ENCODE peak calls at places on chromosome 3, in ten cellular contexts. Y, T, S, M, R, O, L, Q, Z and U are unnamed samples.

GRCh38 chr3:150970665-150971327 is 1.7 kb downstream of the CLRN1 start:
- DNase-seq in Q (peak; percentile 75), M (peak; percentile 61), T (no peak), R (peak; percentile 10), Y (no peak), Z (no peak), O (no peak), L (no peak), S (no peak), U (no peak)

GRCh38 chr3:148697311-148698189 is at the start of gene AGTR1:
- DNase-seq in Z (peak; percentile 41), O (no peak), S (no peak), M (peak; percentile 69), R (no peak), L (no peak), T (peak; percentile 74), Y (peak; percentile 81), Q (peak; percentile 77), U (peak; percentile 44)

GRCh38 chr3:146416366-146416765 is 53.0 kb downstream of the PLSCR2 start:
- DNase-seq in Z (no peak), Y (no peak), O (no peak), R (no peak), L (no peak), T (no peak), Q (no peak), M (no peak), S (no peak), U (no peak)

GRCh38 chr3:129911261-129911861 is 17.9 kb upstream of the TMCC1 start:
- DNase-seq in S (no peak), O (no peak), R (no peak), M (peak; percentile 12), Q (no peak), T (no peak), L (no peak), Z (no peak), Y (no peak), U (no peak)

GRCh38 chr3:46830801-46831200 is 32.4 kb downstream of the MYL3 start:
- DNase-seq in M (no peak), R (no peak), O (no peak), Q (no peak), Z (no peak), S (no peak), L (no peak), T (no peak), Y (no peak), U (no peak)

GRCh38 chr3:124597979-124598378 is 132.3 kb upstream of the UMPS start:
- DNase-seq in Y (no peak), S (no peak), Q (no peak), T (no peak), M (no peak), L (no peak), O (no peak), R (no peak), Z (no peak), U (no peak)

GRCh38 chr3:111541911-111542483 is at the start of gene CD96:
- DNase-seq in T (no peak), Q (peak; percentile 38), M (no peak), Y (no peak), R (no peak), S (peak; percentile 27), O (peak; percentile 52), Z (peak; percentile 24), L (peak; percentile 88), U (peak; percentile 12)

GRCh38 chr3:195897081-195897852 is 11.1 kb downstream of the TNK2 start:
- DNase-seq in Y (no peak), R (no peak), Q (peak; percentile 75), Z (no peak), S (no peak), O (no peak), L (no peak), M (peak; percentile 61), T (no peak), U (no peak)

GRCh38 chr3:184156522-184156955 is 1.4 kb downstream of the DVL3 start:
- DNase-seq in Q (peak; percentile 71), R (no peak), S (no peak), L (no peak), M (peak; percentile 27), Y (no peak), T (no peak), O (no peak), Z (peak; percentile 42), U (peak; percentile 51)

GRCh38 chr3:144361002-144361401 is 389.4 kb downstream of the DIPK2A start:
- DNase-seq in Z (no peak), L (no peak), M (peak; percentile 50), Y (no peak), Q (no peak), S (no peak), O (no peak), T (no peak), R (no peak), U (no peak)

GRCh38 chr3:73472429-73472828 is 152.3 kb downstream of the PDZRN3 start:
- DNase-seq in L (no peak), M (no peak), R (no peak), T (no peak), O (no peak), Z (no peak), Q (no peak), Y (no peak), S (no peak), U (no peak)

DNA sequence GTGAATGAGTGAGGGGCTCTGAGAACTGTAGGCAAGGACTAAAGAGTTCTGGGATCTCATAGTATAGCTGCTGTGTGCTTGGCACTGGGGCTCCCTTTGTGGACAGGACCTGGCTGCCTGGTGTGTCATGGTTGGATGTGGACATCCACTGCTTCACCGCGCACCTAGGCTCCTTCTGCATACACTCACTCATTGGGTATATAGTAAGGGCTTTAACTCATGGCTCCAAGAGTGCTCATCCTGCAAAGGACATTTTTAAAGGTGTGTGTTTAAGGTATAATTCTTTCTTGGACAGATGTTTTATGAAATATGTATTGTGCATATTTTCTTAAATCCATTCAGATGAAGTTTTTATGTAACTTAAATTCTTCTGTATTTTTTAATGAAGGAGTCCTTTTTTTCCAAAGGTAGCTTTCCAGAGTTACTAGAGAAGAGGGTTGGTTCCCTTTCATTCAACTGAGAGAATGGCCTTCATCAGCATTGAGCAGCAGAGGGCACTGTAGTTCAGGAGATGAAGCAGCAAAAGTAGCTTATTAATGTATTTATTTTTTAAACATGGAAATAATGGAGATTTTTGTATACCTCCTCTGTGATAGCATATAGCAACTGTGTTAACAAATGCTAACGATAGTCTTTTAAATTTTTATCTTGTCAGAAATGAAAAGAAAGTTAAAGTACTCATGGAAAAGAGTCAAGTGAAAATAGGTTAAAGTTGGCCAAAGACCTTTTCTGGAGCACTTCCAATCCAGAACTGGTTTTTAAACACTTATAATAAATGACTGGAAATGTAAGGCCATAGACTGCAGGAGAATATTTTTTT is 25.2 kb downstream of the OXNAD1 start:
- DNase-seq in S (peak; percentile 31), Q (peak; percentile 77), T (no peak), M (peak; percentile 67), R (no peak), O (peak; percentile 56), Z (peak; percentile 65), L (peak; percentile 44), Y (peak; percentile 43), U (peak; percentile 44)
- H3K4me3 ChIP-seq in S (peak overlapping the region; percentile 93), Q (no peak overlapping the region), T (no peak overlapping the region), M (no peak overlapping the region), R (no peak overlapping the region), O (no peak overlapping the region), Z (no peak overlapping the region), L (peak overlapping the region; percentile 67), Y (no peak overlapping the region), U (no peak overlapping the region)

GRCh38 chr3:190320594-190321362 is 1.5 kb downstream of the CLDN1 start:
- DNase-seq in Y (no peak), Z (no peak), T (no peak), O (no peak), R (no peak), S (no peak), M (no peak), Q (no peak), L (no peak), U (no peak)

GRCh38 chr3:190314741-190315140 is 7.5 kb downstream of the CLDN1 start:
- DNase-seq in Z (no peak), Y (no peak), O (no peak), T (no peak), S (no peak), L (no peak), Q (no peak), R (no peak), M (no peak), U (peak; percentile 37)

GRCh38 chr3:190321789-190322603 is at the start of gene CLDN1:
- DNase-seq in O (peak; percentile 81), R (no peak), S (peak; percentile 66), Y (peak; percentile 77), Z (peak; percentile 84), M (peak; percentile 86), T (peak; percentile 82), L (peak; percentile 47), Q (peak; percentile 77), U (peak; percentile 88)

GRCh38 chr3:190319660-190320059 is 2.6 kb downstream of the CLDN1 start:
- DNase-seq in Q (no peak), M (no peak), L (no peak), S (no peak), O (no peak), T (peak; percentile 38), R (no peak), Z (no peak), Y (no peak), U (peak; percentile 67)

GRCh38 chr3:190318666-190319065 is 3.6 kb downstream of the CLDN1 start:
- DNase-seq in L (no peak), R (no peak), Q (no peak), Y (no peak), S (no peak), T (no peak), M (no peak), O (no peak), Z (no peak), U (no peak)
- H3K4me3 ChIP-seq in L (no peak overlapping the region), R (no peak overlapping the region), Q (no peak overlapping the region), Y (no peak overlapping the region), S (no peak overlapping the region), T (peak overlapping the region; percentile 40), M (no peak overlapping the region), O (no peak overlapping the region), Z (no peak overlapping the region), U (peak overlapping the region; percentile 1)

DNA sequence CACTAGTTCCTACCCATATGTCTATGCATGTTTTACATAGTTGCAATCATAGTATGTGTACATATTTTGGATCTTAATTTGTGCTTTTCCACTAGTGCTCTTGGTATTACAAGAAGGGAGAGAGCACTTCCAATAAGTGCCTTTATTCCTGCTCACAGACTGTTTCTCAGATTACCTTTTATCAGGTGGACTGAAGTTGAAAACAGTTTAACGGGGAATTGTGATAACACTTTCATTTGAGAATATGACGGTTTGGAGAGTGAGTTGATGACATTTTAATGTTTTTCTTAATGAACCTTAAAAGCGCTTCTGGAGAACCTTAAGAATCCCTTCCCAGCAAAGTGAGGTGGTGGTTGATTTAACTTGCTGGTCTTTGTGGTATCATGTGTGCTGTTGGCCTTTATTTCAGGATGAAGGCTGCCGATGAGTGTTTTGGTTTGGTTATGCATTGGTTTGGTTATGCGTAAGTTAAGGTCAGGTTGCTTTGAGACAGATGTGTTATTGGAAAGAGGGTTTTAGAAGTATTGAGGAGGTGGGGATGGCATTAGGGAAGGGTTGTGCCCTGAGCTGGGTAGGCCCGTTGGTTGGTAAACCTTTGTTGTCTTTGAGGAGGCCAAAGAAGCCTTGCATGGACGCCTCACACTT is 2.8 kb downstream of the EDEM1 start:
- DNase-seq in T (no peak), Z (no peak), M (peak; percentile 50), Q (no peak), S (no peak), O (peak; percentile 34), R (no peak), Y (no peak), L (no peak), U (no peak)
- H3K4me3 ChIP-seq in T (peak overlapping the region; percentile 89), Z (peak overlapping the region; percentile 10), M (no peak overlapping the region), Q (no peak overlapping the region), S (peak overlapping the region; percentile 77), O (peak overlapping the region; percentile 94), R (no peak overlapping the region), Y (no peak overlapping the region), L (peak overlapping the region; percentile 54), U (no peak overlapping the region)

GRCh38 chr3:66039590-66039887 is 821 bp upstream of the MAGI1 start:
- DNase-seq in Q (peak; percentile 40), S (no peak), L (no peak), O (no peak), R (no peak), T (peak; percentile 36), M (peak; percentile 88), Z (peak; percentile 48), Y (no peak), U (peak; percentile 57)
- H3K4me3 ChIP-seq in Q (peak overlapping the region; percentile 62), S (no peak overlapping the region), L (no peak overlapping the region), O (peak overlapping the region; percentile 54), R (peak overlapping the region; percentile 50), T (peak overlapping the region; percentile 61), M (peak overlapping the region; percentile 71), Z (peak overlapping the region; percentile 65), Y (peak overlapping the region; percentile 64), U (peak overlapping the region; percentile 29)